ENCODE peak calls at places on chromosomes 5 and 9, in eight cellular contexts. One of them, this sample, is unnamed.

GRCh38 chr9:38686923-38687322 is 33.0 kb downstream of the FAM240B start:
- DNase-seq in fibroblast of lung: no peak
- DNase-seq in IMR-90: no peak
- DNase-seq in GM23248: no peak
- DNase-seq in neuronal stem cell: no peak
- DNase-seq in mesendoderm: peak
- DNase-seq in HCT116: no peak
- DNase-seq in MM.1S: no peak
- DNase-seq in this sample: no peak

GRCh38 chr9:34589656-34590375 is at the start of gene CNTFR:
- DNase-seq in HCT116: no peak
- DNase-seq in IMR-90: no peak
- DNase-seq in GM23248: peak
- DNase-seq in mesendoderm: no peak
- DNase-seq in fibroblast of lung: no peak
- DNase-seq in MM.1S: no peak
- DNase-seq in neuronal stem cell: no peak
- DNase-seq in this sample: peak

GRCh38 chr9:36855443-36856315 is 178.4 kb downstream of the PAX5 start:
- DNase-seq in fibroblast of lung: no peak
- DNase-seq in neuronal stem cell: no peak
- DNase-seq in IMR-90: no peak
- DNase-seq in HCT116: peak
- DNase-seq in GM23248: peak
- DNase-seq in mesendoderm: peak
- DNase-seq in MM.1S: peak
- DNase-seq in this sample: peak

GRCh38 chr5:14155075-14155474 is 11.9 kb downstream of the TRIO start:
- DNase-seq in fibroblast of lung: no peak
- DNase-seq in neuronal stem cell: no peak
- DNase-seq in GM23248: no peak
- DNase-seq in HCT116: no peak
- DNase-seq in MM.1S: no peak
- DNase-seq in mesendoderm: no peak
- DNase-seq in IMR-90: no peak
- DNase-seq in this sample: no peak

GRCh38 chr9:81626511-81626910 is 62.8 kb downstream of the TLE1 start:
- DNase-seq in fibroblast of lung: peak
- DNase-seq in GM23248: peak
- DNase-seq in mesendoderm: peak
- DNase-seq in HCT116: peak
- DNase-seq in IMR-90: peak
- DNase-seq in neuronal stem cell: no peak
- DNase-seq in MM.1S: no peak
- DNase-seq in this sample: peak

GRCh38 chr5:145056805-145057204 is 778.3 kb downstream of the PRELID2 start:
- DNase-seq in MM.1S: peak
- DNase-seq in mesendoderm: no peak
- DNase-seq in IMR-90: peak
- DNase-seq in neuronal stem cell: no peak
- DNase-seq in GM23248: peak
- DNase-seq in HCT116: no peak
- DNase-seq in fibroblast of lung: peak
- DNase-seq in this sample: no peak

GRCh38 chr5:172370648-172371248 is 83.6 kb downstream of the SH3PXD2B start:
- DNase-seq in neuronal stem cell: no peak
- DNase-seq in HCT116: peak
- DNase-seq in IMR-90: peak
- DNase-seq in GM23248: peak
- DNase-seq in fibroblast of lung: peak
- DNase-seq in MM.1S: peak
- DNase-seq in mesendoderm: peak
- DNase-seq in this sample: peak

GRCh38 chr5:142779163-142779562 is 9.0 kb downstream of the ARHGAP26 start:
- DNase-seq in mesendoderm: peak
- DNase-seq in GM23248: peak
- DNase-seq in IMR-90: no peak
- DNase-seq in HCT116: no peak
- DNase-seq in MM.1S: no peak
- DNase-seq in fibroblast of lung: peak
- DNase-seq in neuronal stem cell: no peak
- DNase-seq in this sample: no peak

GRCh38 chr9:123089790-123090189 is 56.3 kb downstream of the GPR21 start:
- DNase-seq in IMR-90: no peak
- DNase-seq in GM23248: no peak
- DNase-seq in fibroblast of lung: no peak
- DNase-seq in MM.1S: no peak
- DNase-seq in HCT116: no peak
- DNase-seq in mesendoderm: no peak
- DNase-seq in neuronal stem cell: no peak
- DNase-seq in this sample: no peak

GRCh38 chr5:108681079-108681921 is 66.4 kb upstream of the FER start:
- DNase-seq in MM.1S: peak
- DNase-seq in IMR-90: peak
- DNase-seq in mesendoderm: peak
- DNase-seq in neuronal stem cell: peak
- DNase-seq in GM23248: peak
- DNase-seq in HCT116: peak
- DNase-seq in fibroblast of lung: peak
- DNase-seq in this sample: peak

GRCh38 chr5:123460296-123460729 is 37.1 kb upstream of the CEP120 start:
- DNase-seq in MM.1S: no peak
- DNase-seq in mesendoderm: peak
- DNase-seq in neuronal stem cell: no peak
- DNase-seq in HCT116: peak
- DNase-seq in IMR-90: peak
- DNase-seq in fibroblast of lung: peak
- DNase-seq in GM23248: no peak
- DNase-seq in this sample: peak

GRCh38 chr5:134409321-134409720 is 2.4 kb downstream of the CDKN2AIPNL start:
- DNase-seq in fibroblast of lung: no peak
- DNase-seq in neuronal stem cell: no peak
- DNase-seq in GM23248: no peak
- DNase-seq in mesendoderm: no peak
- DNase-seq in MM.1S: no peak
- DNase-seq in IMR-90: no peak
- DNase-seq in HCT116: no peak
- DNase-seq in this sample: no peak

GRCh38 chr5:78103226-78103722 is 191.2 kb downstream of the AP3B1 start:
- DNase-seq in IMR-90: no peak
- DNase-seq in MM.1S: no peak
- DNase-seq in fibroblast of lung: no peak
- DNase-seq in mesendoderm: no peak
- DNase-seq in neuronal stem cell: no peak
- DNase-seq in HCT116: no peak
- DNase-seq in GM23248: no peak
- DNase-seq in this sample: no peak
- H3K4me2 ChIP-seq in IMR-90: no peak
- H3K4me2 ChIP-seq in MM.1S: no peak
- H3K4me2 ChIP-seq in fibroblast of lung: no peak
- H3K4me2 ChIP-seq in mesendoderm: no peak
- H3K4me2 ChIP-seq in neuronal stem cell: no peak
- H3K4me2 ChIP-seq in HCT116: no peak
- H3K4me2 ChIP-seq in GM23248: no peak
- H3K4me2 ChIP-seq in this sample: no peak

GRCh38 chr5:35869705-35870277 is 13.1 kb downstream of the IL7R start:
- DNase-seq in GM23248: no peak
- DNase-seq in fibroblast of lung: no peak
- DNase-seq in mesendoderm: no peak
- DNase-seq in HCT116: no peak
- DNase-seq in MM.1S: no peak
- DNase-seq in neuronal stem cell: no peak
- DNase-seq in IMR-90: no peak
- DNase-seq in this sample: no peak
- H3K27ac ChIP-seq in GM23248: no peak
- H3K27ac ChIP-seq in fibroblast of lung: no peak
- H3K27ac ChIP-seq in mesendoderm: no peak
- H3K27ac ChIP-seq in HCT116: no peak
- H3K27ac ChIP-seq in MM.1S: no peak
- H3K27ac ChIP-seq in neuronal stem cell: no peak
- H3K27ac ChIP-seq in IMR-90: no peak
- H3K27ac ChIP-seq in this sample: no peak

GRCh38 chr5:139794067-139794846 is 1.4 kb upstream of the PSD2 start:
- DNase-seq in IMR-90: no peak
- DNase-seq in mesendoderm: no peak
- DNase-seq in HCT116: no peak
- DNase-seq in MM.1S: no peak
- DNase-seq in fibroblast of lung: no peak
- DNase-seq in GM23248: no peak
- DNase-seq in neuronal stem cell: no peak
- DNase-seq in this sample: no peak

GRCh38 chr5:139797856-139798510 is 2.4 kb downstream of the PSD2 start:
- DNase-seq in fibroblast of lung: no peak
- DNase-seq in mesendoderm: no peak
- DNase-seq in MM.1S: no peak
- DNase-seq in IMR-90: no peak
- DNase-seq in HCT116: no peak
- DNase-seq in GM23248: no peak
- DNase-seq in neuronal stem cell: no peak
- DNase-seq in this sample: no peak

GRCh38 chr5:139797335-139797734 is 1.7 kb downstream of the PSD2 start:
- DNase-seq in HCT116: no peak
- DNase-seq in GM23248: peak
- DNase-seq in mesendoderm: no peak
- DNase-seq in neuronal stem cell: no peak
- DNase-seq in fibroblast of lung: no peak
- DNase-seq in IMR-90: no peak
- DNase-seq in MM.1S: no peak
- DNase-seq in this sample: no peak

GRCh38 chr5:139795074-139796001 is at the start of gene PSD2:
- DNase-seq in IMR-90: no peak
- DNase-seq in neuronal stem cell: peak
- DNase-seq in GM23248: peak
- DNase-seq in HCT116: no peak
- DNase-seq in fibroblast of lung: peak
- DNase-seq in MM.1S: peak
- DNase-seq in mesendoderm: peak
- DNase-seq in this sample: peak

DNA sequence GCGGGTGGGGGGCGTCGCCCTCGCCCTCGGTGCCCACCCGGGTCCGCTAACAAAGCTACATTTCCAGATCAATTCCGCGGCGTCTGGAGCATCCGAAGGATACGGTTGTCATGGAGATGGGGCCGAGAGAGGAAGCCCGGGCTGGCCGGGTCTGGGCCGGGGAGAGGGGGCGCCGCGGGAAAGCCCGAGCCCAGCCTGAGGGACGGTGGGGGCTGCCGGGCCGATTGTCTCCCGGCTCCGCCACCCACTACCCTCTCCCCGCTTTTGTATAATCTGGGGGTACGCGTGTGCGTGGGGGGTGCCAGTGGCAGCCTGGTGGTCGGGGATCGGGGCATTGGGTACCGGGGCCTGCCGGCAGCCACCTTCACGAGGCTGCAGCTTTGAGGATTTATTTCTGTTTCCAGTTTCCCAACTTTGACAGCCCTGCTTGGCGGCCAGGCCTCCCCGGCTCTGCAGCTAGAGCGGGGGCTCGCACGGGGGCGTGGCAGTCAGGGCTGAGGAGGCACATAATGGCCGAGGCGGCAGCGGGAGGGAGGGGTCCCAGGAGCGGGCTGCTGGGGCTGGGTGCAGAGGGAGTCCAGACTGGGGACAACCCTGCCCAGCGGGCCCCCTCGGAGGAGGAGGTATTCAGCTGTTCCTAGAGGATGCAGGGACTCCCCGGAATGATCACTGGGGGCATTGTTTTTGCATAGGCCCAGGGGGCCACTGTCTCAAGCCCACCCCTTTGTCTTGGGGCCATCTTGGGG is 626 bp downstream of the PSD2 start:
- DNase-seq in HCT116: no peak
- DNase-seq in IMR-90: no peak
- DNase-seq in MM.1S: no peak
- DNase-seq in neuronal stem cell: peak
- DNase-seq in fibroblast of lung: no peak
- DNase-seq in mesendoderm: no peak
- DNase-seq in GM23248: no peak
- DNase-seq in this sample: no peak
- H3K4me2 ChIP-seq in HCT116: peak
- H3K4me2 ChIP-seq in IMR-90: no peak
- H3K4me2 ChIP-seq in MM.1S: peak
- H3K4me2 ChIP-seq in neuronal stem cell: peak
- H3K4me2 ChIP-seq in fibroblast of lung: no peak
- H3K4me2 ChIP-seq in mesendoderm: no peak
- H3K4me2 ChIP-seq in GM23248: no peak
- H3K4me2 ChIP-seq in this sample: peak

GRCh38 chr9:96856363-96857286 is 2.3 kb upstream of the ZNF782 start:
- DNase-seq in HCT116: peak
- DNase-seq in GM23248: peak
- DNase-seq in MM.1S: peak
- DNase-seq in fibroblast of lung: peak
- DNase-seq in IMR-90: peak
- DNase-seq in neuronal stem cell: peak
- DNase-seq in mesendoderm: peak
- DNase-seq in this sample: peak

GRCh38 chr9:96854877-96855273 is 561 bp upstream of the ZNF782 start:
- DNase-seq in IMR-90: no peak
- DNase-seq in HCT116: no peak
- DNase-seq in GM23248: no peak
- DNase-seq in MM.1S: no peak
- DNase-seq in neuronal stem cell: no peak
- DNase-seq in mesendoderm: peak
- DNase-seq in fibroblast of lung: no peak
- DNase-seq in this sample: no peak

GRCh38 chr9:96853711-96854072 is 622 bp downstream of the ZNF782 start:
- DNase-seq in GM23248: peak
- DNase-seq in HCT116: no peak
- DNase-seq in MM.1S: peak
- DNase-seq in neuronal stem cell: no peak
- DNase-seq in fibroblast of lung: peak
- DNase-seq in mesendoderm: peak
- DNase-seq in IMR-90: peak
- DNase-seq in this sample: peak

GRCh38 chr9:96852676-96853075 is 1.6 kb downstream of the ZNF782 start:
- DNase-seq in IMR-90: peak
- DNase-seq in mesendoderm: no peak
- DNase-seq in fibroblast of lung: peak
- DNase-seq in MM.1S: no peak
- DNase-seq in GM23248: no peak
- DNase-seq in neuronal stem cell: no peak
- DNase-seq in HCT116: no peak
- DNase-seq in this sample: no peak

DNA sequence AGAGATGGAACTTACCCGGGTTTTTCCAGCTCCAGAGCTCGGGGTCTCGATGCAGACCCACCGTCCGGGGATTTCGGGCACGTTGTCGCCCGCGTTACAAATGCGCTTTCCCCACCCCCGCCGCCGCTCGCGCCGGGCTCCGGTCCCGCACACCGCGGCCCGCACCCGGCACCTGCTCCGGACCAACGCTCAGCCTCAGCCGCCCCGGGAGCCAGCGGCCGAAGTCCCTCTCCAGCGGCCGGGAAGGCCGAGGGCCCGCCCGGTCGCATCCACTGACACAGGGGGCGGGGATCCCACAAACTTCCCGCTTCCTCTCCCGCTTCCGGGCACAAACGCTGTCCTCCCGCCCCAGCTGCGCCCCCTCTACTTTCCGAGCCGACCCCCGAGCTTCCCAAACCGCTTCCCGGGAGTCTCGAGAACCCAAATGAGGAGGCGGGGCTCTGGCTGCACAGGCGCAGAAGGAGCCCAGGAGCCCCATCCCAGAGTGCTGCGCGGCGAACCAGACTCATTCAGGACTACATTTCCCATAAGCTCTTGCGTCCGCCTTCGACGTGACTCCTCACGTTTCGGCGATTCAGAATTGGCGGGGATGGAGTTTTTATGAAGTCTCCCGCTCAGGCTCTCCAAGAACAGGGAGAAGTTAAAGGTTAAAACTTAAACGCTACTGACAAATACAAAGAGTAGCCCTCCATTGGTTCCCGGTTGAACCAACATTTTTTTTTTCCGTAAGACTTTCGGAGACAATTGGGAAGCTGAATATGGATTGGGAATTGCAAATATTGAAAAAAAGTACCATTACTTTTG is at the start of gene ZNF782:
- DNase-seq in MM.1S: peak
- DNase-seq in fibroblast of lung: peak
- DNase-seq in mesendoderm: peak
- DNase-seq in GM23248: peak
- DNase-seq in HCT116: peak
- DNase-seq in IMR-90: peak
- DNase-seq in neuronal stem cell: peak
- DNase-seq in this sample: peak
- H3K27ac ChIP-seq in MM.1S: peak
- H3K27ac ChIP-seq in fibroblast of lung: no peak
- H3K27ac ChIP-seq in mesendoderm: peak
- H3K27ac ChIP-seq in GM23248: no peak
- H3K27ac ChIP-seq in HCT116: peak
- H3K27ac ChIP-seq in IMR-90: peak
- H3K27ac ChIP-seq in neuronal stem cell: peak
- H3K27ac ChIP-seq in this sample: peak

This sample was measured in hepatocyte.